ENCODE peak calls at places on chromosomes 2 and 18, in eight cellular contexts. One of them, this sample, is unnamed.

GRCh38 chr18:44342946-44343345 is 337.7 kb upstream of the SETBP1 start:
- DNase-seq in spleen: no peak
- DNase-seq in activated CD4-positive, alpha-beta T cell treated with anti-CD3 and anti-CD28 coated beads, Interleukin-2, amount 50 U/mL, for 48 hours: no peak
- DNase-seq in BJ: no peak
- DNase-seq in GM04503: no peak
- DNase-seq in activated CD4-positive, CD25-positive, alpha-beta regulatory T cell treated with anti-CD3 and anti-CD28 coated beads, Interleukin-2, amount 50 U/mL, for 72 hours: no peak
- DNase-seq in fibroblast of lung: no peak
- DNase-seq in naive thymus-derived CD4-positive, alpha-beta T cell: no peak
- DNase-seq in this sample: no peak

GRCh38 chr2:76008001-76008702 is 297.4 kb upstream of the GCFC2 start:
- DNase-seq in spleen: no peak
- DNase-seq in activated CD4-positive, alpha-beta T cell treated with anti-CD3 and anti-CD28 coated beads, Interleukin-2, amount 50 U/mL, for 48 hours: no peak
- DNase-seq in BJ: no peak
- DNase-seq in GM04503: no peak
- DNase-seq in activated CD4-positive, CD25-positive, alpha-beta regulatory T cell treated with anti-CD3 and anti-CD28 coated beads, Interleukin-2, amount 50 U/mL, for 72 hours: no peak
- DNase-seq in fibroblast of lung: no peak
- DNase-seq in naive thymus-derived CD4-positive, alpha-beta T cell: no peak
- DNase-seq in this sample: no peak

GRCh38 chr2:23596316-23596885 is 211.4 kb downstream of the KLHL29 start:
- DNase-seq in spleen: no peak
- DNase-seq in activated CD4-positive, alpha-beta T cell treated with anti-CD3 and anti-CD28 coated beads, Interleukin-2, amount 50 U/mL, for 48 hours: no peak
- DNase-seq in BJ: peak; percentile 31
- DNase-seq in GM04503: no peak
- DNase-seq in activated CD4-positive, CD25-positive, alpha-beta regulatory T cell treated with anti-CD3 and anti-CD28 coated beads, Interleukin-2, amount 50 U/mL, for 72 hours: no peak
- DNase-seq in fibroblast of lung: peak; percentile 74
- DNase-seq in naive thymus-derived CD4-positive, alpha-beta T cell: no peak
- DNase-seq in this sample: no peak

GRCh38 chr18:33960393-33960792 is 264.3 kb downstream of the NOL4 start:
- DNase-seq in spleen: no peak
- DNase-seq in activated CD4-positive, alpha-beta T cell treated with anti-CD3 and anti-CD28 coated beads, Interleukin-2, amount 50 U/mL, for 48 hours: no peak
- DNase-seq in BJ: no peak
- DNase-seq in GM04503: no peak
- DNase-seq in activated CD4-positive, CD25-positive, alpha-beta regulatory T cell treated with anti-CD3 and anti-CD28 coated beads, Interleukin-2, amount 50 U/mL, for 72 hours: no peak
- DNase-seq in fibroblast of lung: peak; percentile 2
- DNase-seq in naive thymus-derived CD4-positive, alpha-beta T cell: no peak
- DNase-seq in this sample: no peak

GRCh38 chr18:74196220-74197119 is 48.1 kb downstream of the TIMM21 start:
- DNase-seq in spleen: no peak
- DNase-seq in activated CD4-positive, alpha-beta T cell treated with anti-CD3 and anti-CD28 coated beads, Interleukin-2, amount 50 U/mL, for 48 hours: peak; percentile 28
- DNase-seq in BJ: no peak
- DNase-seq in GM04503: no peak
- DNase-seq in activated CD4-positive, CD25-positive, alpha-beta regulatory T cell treated with anti-CD3 and anti-CD28 coated beads, Interleukin-2, amount 50 U/mL, for 72 hours: no peak
- DNase-seq in fibroblast of lung: peak; percentile 39
- DNase-seq in naive thymus-derived CD4-positive, alpha-beta T cell: peak; percentile 78
- DNase-seq in this sample: no peak

GRCh38 chr2:177101930-177102329 is 110.7 kb upstream of the HNRNPA3 start:
- DNase-seq in spleen: no peak
- DNase-seq in activated CD4-positive, alpha-beta T cell treated with anti-CD3 and anti-CD28 coated beads, Interleukin-2, amount 50 U/mL, for 48 hours: no peak
- DNase-seq in BJ: no peak
- DNase-seq in GM04503: no peak
- DNase-seq in activated CD4-positive, CD25-positive, alpha-beta regulatory T cell treated with anti-CD3 and anti-CD28 coated beads, Interleukin-2, amount 50 U/mL, for 72 hours: no peak
- DNase-seq in fibroblast of lung: no peak
- DNase-seq in naive thymus-derived CD4-positive, alpha-beta T cell: no peak
- DNase-seq in this sample: no peak

GRCh38 chr18:45785015-45785597 is 40.4 kb upstream of the SIGLEC15 start:
- DNase-seq in spleen: no peak
- DNase-seq in activated CD4-positive, alpha-beta T cell treated with anti-CD3 and anti-CD28 coated beads, Interleukin-2, amount 50 U/mL, for 48 hours: no peak
- DNase-seq in BJ: no peak
- DNase-seq in GM04503: no peak
- DNase-seq in activated CD4-positive, CD25-positive, alpha-beta regulatory T cell treated with anti-CD3 and anti-CD28 coated beads, Interleukin-2, amount 50 U/mL, for 72 hours: no peak
- DNase-seq in fibroblast of lung: peak; percentile 62
- DNase-seq in naive thymus-derived CD4-positive, alpha-beta T cell: no peak
- DNase-seq in this sample: no peak

GRCh38 chr2:177549171-177549570 is 156.6 kb downstream of the AGPS start:
- DNase-seq in spleen: no peak
- DNase-seq in activated CD4-positive, alpha-beta T cell treated with anti-CD3 and anti-CD28 coated beads, Interleukin-2, amount 50 U/mL, for 48 hours: no peak
- DNase-seq in BJ: no peak
- DNase-seq in GM04503: no peak
- DNase-seq in activated CD4-positive, CD25-positive, alpha-beta regulatory T cell treated with anti-CD3 and anti-CD28 coated beads, Interleukin-2, amount 50 U/mL, for 72 hours: no peak
- DNase-seq in fibroblast of lung: peak; percentile 11
- DNase-seq in naive thymus-derived CD4-positive, alpha-beta T cell: no peak
- DNase-seq in this sample: no peak

GRCh38 chr2:225355788-225356187 is 43.7 kb upstream of the NYAP2 start:
- DNase-seq in spleen: no peak
- DNase-seq in activated CD4-positive, alpha-beta T cell treated with anti-CD3 and anti-CD28 coated beads, Interleukin-2, amount 50 U/mL, for 48 hours: no peak
- DNase-seq in BJ: no peak
- DNase-seq in GM04503: no peak
- DNase-seq in activated CD4-positive, CD25-positive, alpha-beta regulatory T cell treated with anti-CD3 and anti-CD28 coated beads, Interleukin-2, amount 50 U/mL, for 72 hours: no peak
- DNase-seq in fibroblast of lung: no peak
- DNase-seq in naive thymus-derived CD4-positive, alpha-beta T cell: no peak
- DNase-seq in this sample: no peak

GRCh38 chr18:50938912-50939311 is 28.9 kb upstream of the ELAC1 start:
- DNase-seq in spleen: no peak
- DNase-seq in activated CD4-positive, alpha-beta T cell treated with anti-CD3 and anti-CD28 coated beads, Interleukin-2, amount 50 U/mL, for 48 hours: no peak
- DNase-seq in BJ: no peak
- DNase-seq in GM04503: no peak
- DNase-seq in activated CD4-positive, CD25-positive, alpha-beta regulatory T cell treated with anti-CD3 and anti-CD28 coated beads, Interleukin-2, amount 50 U/mL, for 72 hours: no peak
- DNase-seq in fibroblast of lung: no peak
- DNase-seq in naive thymus-derived CD4-positive, alpha-beta T cell: no peak
- DNase-seq in this sample: no peak

GRCh38 chr18:63207154-63207790 is 112.3 kb downstream of the BCL2 start:
- DNase-seq in spleen: no peak
- DNase-seq in activated CD4-positive, alpha-beta T cell treated with anti-CD3 and anti-CD28 coated beads, Interleukin-2, amount 50 U/mL, for 48 hours: no peak
- DNase-seq in BJ: no peak
- DNase-seq in GM04503: no peak
- DNase-seq in activated CD4-positive, CD25-positive, alpha-beta regulatory T cell treated with anti-CD3 and anti-CD28 coated beads, Interleukin-2, amount 50 U/mL, for 72 hours: no peak
- DNase-seq in fibroblast of lung: no peak
- DNase-seq in naive thymus-derived CD4-positive, alpha-beta T cell: no peak
- DNase-seq in this sample: no peak

GRCh38 chr2:36318547-36318946 is 37.0 kb upstream of the CRIM1 start:
- DNase-seq in spleen: no peak
- DNase-seq in activated CD4-positive, alpha-beta T cell treated with anti-CD3 and anti-CD28 coated beads, Interleukin-2, amount 50 U/mL, for 48 hours: no peak
- DNase-seq in BJ: no peak
- DNase-seq in GM04503: no peak
- DNase-seq in activated CD4-positive, CD25-positive, alpha-beta regulatory T cell treated with anti-CD3 and anti-CD28 coated beads, Interleukin-2, amount 50 U/mL, for 72 hours: no peak
- DNase-seq in fibroblast of lung: no peak
- DNase-seq in naive thymus-derived CD4-positive, alpha-beta T cell: no peak
- DNase-seq in this sample: no peak

GRCh38 chr2:133970641-133971040 is 283.2 kb upstream of the MGAT5 start:
- DNase-seq in spleen: no peak
- DNase-seq in activated CD4-positive, alpha-beta T cell treated with anti-CD3 and anti-CD28 coated beads, Interleukin-2, amount 50 U/mL, for 48 hours: no peak
- DNase-seq in BJ: no peak
- DNase-seq in GM04503: no peak
- DNase-seq in activated CD4-positive, CD25-positive, alpha-beta regulatory T cell treated with anti-CD3 and anti-CD28 coated beads, Interleukin-2, amount 50 U/mL, for 72 hours: no peak
- DNase-seq in fibroblast of lung: no peak
- DNase-seq in naive thymus-derived CD4-positive, alpha-beta T cell: no peak
- DNase-seq in this sample: no peak

GRCh38 chr2:11159574-11160170 is 4.4 kb downstream of the SLC66A3 start:
- DNase-seq in spleen: peak; percentile 64
- DNase-seq in activated CD4-positive, alpha-beta T cell treated with anti-CD3 and anti-CD28 coated beads, Interleukin-2, amount 50 U/mL, for 48 hours: no peak
- DNase-seq in BJ: no peak
- DNase-seq in GM04503: no peak
- DNase-seq in activated CD4-positive, CD25-positive, alpha-beta regulatory T cell treated with anti-CD3 and anti-CD28 coated beads, Interleukin-2, amount 50 U/mL, for 72 hours: no peak
- DNase-seq in fibroblast of lung: no peak
- DNase-seq in naive thymus-derived CD4-positive, alpha-beta T cell: no peak
- DNase-seq in this sample: no peak

GRCh38 chr2:142857247-142858154 is 20.0 kb upstream of the KYNU start:
- DNase-seq in spleen: no peak
- DNase-seq in activated CD4-positive, alpha-beta T cell treated with anti-CD3 and anti-CD28 coated beads, Interleukin-2, amount 50 U/mL, for 48 hours: no peak
- DNase-seq in BJ: no peak
- DNase-seq in GM04503: no peak
- DNase-seq in activated CD4-positive, CD25-positive, alpha-beta regulatory T cell treated with anti-CD3 and anti-CD28 coated beads, Interleukin-2, amount 50 U/mL, for 72 hours: no peak
- DNase-seq in fibroblast of lung: peak; percentile 30
- DNase-seq in naive thymus-derived CD4-positive, alpha-beta T cell: no peak
- DNase-seq in this sample: no peak

GRCh38 chr18:78789850-78790249 is 189.8 kb upstream of the SALL3 start:
- DNase-seq in spleen: peak; percentile 41
- DNase-seq in activated CD4-positive, alpha-beta T cell treated with anti-CD3 and anti-CD28 coated beads, Interleukin-2, amount 50 U/mL, for 48 hours: no peak
- DNase-seq in BJ: no peak
- DNase-seq in GM04503: no peak
- DNase-seq in activated CD4-positive, CD25-positive, alpha-beta regulatory T cell treated with anti-CD3 and anti-CD28 coated beads, Interleukin-2, amount 50 U/mL, for 72 hours: no peak
- DNase-seq in fibroblast of lung: no peak
- DNase-seq in naive thymus-derived CD4-positive, alpha-beta T cell: no peak
- DNase-seq in this sample: no peak

GRCh38 chr2:239881561-239882320 is 143.4 kb downstream of the NDUFA10 start:
- DNase-seq in spleen: no peak
- DNase-seq in activated CD4-positive, alpha-beta T cell treated with anti-CD3 and anti-CD28 coated beads, Interleukin-2, amount 50 U/mL, for 48 hours: no peak
- DNase-seq in BJ: no peak
- DNase-seq in GM04503: peak; percentile 21
- DNase-seq in activated CD4-positive, CD25-positive, alpha-beta regulatory T cell treated with anti-CD3 and anti-CD28 coated beads, Interleukin-2, amount 50 U/mL, for 72 hours: no peak
- DNase-seq in fibroblast of lung: peak; percentile 43
- DNase-seq in naive thymus-derived CD4-positive, alpha-beta T cell: peak; percentile 9
- DNase-seq in this sample: peak; percentile 67

This sample was measured in kidney.